ENCODE peak calls at places on chromosomes 5 and 9, in four cellular contexts. One of them, this sample, is unnamed.

GRCh38 chr5:77776606-77777206 is 567 bp upstream of the TBCA start:
- DNase-seq in HepG2: no peak
- DNase-seq in GM12878: no peak
- DNase-seq in K562: no peak
- DNase-seq in this sample: no peak

GRCh38 chr5:78731884-78732283 is 83.3 kb upstream of the LHFPL2 start:
- DNase-seq in HepG2: no peak
- DNase-seq in GM12878: no peak
- DNase-seq in K562: no peak
- DNase-seq in this sample: no peak

GRCh38 chr9:14427419-14427818 is 113.5 kb upstream of the NFIB start:
- DNase-seq in HepG2: no peak
- DNase-seq in GM12878: no peak
- DNase-seq in K562: no peak
- DNase-seq in this sample: no peak

GRCh38 chr9:86407022-86407421 is 52.8 kb upstream of the TUT7 start:
- DNase-seq in HepG2: peak; percentile 54
- DNase-seq in GM12878: no peak
- DNase-seq in K562: no peak
- DNase-seq in this sample: no peak

GRCh38 chr5:112636288-112636731 is 101.4 kb upstream of the APC start:
- DNase-seq in HepG2: no peak
- DNase-seq in GM12878: no peak
- DNase-seq in K562: no peak
- DNase-seq in this sample: no peak

GRCh38 chr9:93043122-93043521 is 15.4 kb upstream of the SUSD3 start:
- DNase-seq in HepG2: no peak
- DNase-seq in GM12878: no peak
- DNase-seq in K562: no peak
- DNase-seq in this sample: no peak

GRCh38 chr5:143243103-143243502 is 160.4 kb downstream of the NR3C1 start:
- DNase-seq in HepG2: no peak
- DNase-seq in GM12878: no peak
- DNase-seq in K562: no peak
- DNase-seq in this sample: no peak

GRCh38 chr5:9197881-9198260 is 348.0 kb downstream of the SEMA5A start:
- DNase-seq in HepG2: no peak
- DNase-seq in GM12878: peak; percentile 34
- DNase-seq in K562: no peak
- DNase-seq in this sample: no peak

GRCh38 chr9:92887880-92888338 is 10.1 kb upstream of the ZNF484 start:
- DNase-seq in HepG2: no peak
- DNase-seq in GM12878: no peak
- DNase-seq in K562: no peak
- DNase-seq in this sample: no peak

GRCh38 chr9:98771209-98771874 is 25.0 kb downstream of the ANKS6 start:
- DNase-seq in HepG2: no peak
- DNase-seq in GM12878: no peak
- DNase-seq in K562: no peak
- DNase-seq in this sample: no peak

GRCh38 chr9:117189121-117189520 is 225.7 kb downstream of the ASTN2 start:
- DNase-seq in HepG2: no peak
- DNase-seq in GM12878: no peak
- DNase-seq in K562: no peak
- DNase-seq in this sample: no peak

GRCh38 chr5:179794575-179794974 is 789 bp downstream of the LTC4S start:
- DNase-seq in HepG2: no peak
- DNase-seq in GM12878: no peak
- DNase-seq in K562: no peak
- DNase-seq in this sample: no peak

GRCh38 chr5:149799119-149799623 is 69.1 kb downstream of the PPARGC1B start:
- DNase-seq in HepG2: peak; percentile 21
- DNase-seq in GM12878: no peak
- DNase-seq in K562: peak; percentile 32
- DNase-seq in this sample: no peak

DNA sequence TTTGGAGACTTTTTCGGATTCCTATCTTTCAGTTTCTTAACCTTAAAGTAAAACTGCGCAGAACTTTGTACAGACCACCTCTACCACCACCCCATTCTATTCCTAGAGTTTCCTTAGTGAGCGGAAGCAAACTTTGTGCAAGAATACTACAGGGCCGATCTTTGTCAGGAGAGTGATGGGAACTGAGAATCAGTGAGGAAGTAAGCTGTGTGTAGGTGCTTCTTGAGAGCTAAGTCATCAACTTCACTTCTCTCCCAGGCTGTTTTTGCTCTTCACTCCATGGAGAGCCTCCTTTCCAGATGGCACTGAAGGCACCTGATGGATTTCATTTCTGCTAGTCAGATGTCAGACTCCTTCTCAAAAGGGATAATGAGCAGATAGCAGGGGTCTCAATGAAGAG is 127.3 kb downstream of the SPATA31D1 start:
- DNase-seq in HepG2: no peak
- DNase-seq in GM12878: no peak
- DNase-seq in K562: no peak
- DNase-seq in this sample: no peak
- TF ChIP-seq CHD2 in HepG2: no peak
- TF ChIP-seq CHD2 in GM12878: no peak
- TF ChIP-seq CHD2 in K562: no peak
- TF ChIP-seq CHD2 in this sample: no peak

GRCh38 chr9:31541626-31542025 is 842.8 kb upstream of the ACO1 start:
- DNase-seq in HepG2: no peak
- DNase-seq in GM12878: no peak
- DNase-seq in K562: no peak
- DNase-seq in this sample: no peak

DNA sequence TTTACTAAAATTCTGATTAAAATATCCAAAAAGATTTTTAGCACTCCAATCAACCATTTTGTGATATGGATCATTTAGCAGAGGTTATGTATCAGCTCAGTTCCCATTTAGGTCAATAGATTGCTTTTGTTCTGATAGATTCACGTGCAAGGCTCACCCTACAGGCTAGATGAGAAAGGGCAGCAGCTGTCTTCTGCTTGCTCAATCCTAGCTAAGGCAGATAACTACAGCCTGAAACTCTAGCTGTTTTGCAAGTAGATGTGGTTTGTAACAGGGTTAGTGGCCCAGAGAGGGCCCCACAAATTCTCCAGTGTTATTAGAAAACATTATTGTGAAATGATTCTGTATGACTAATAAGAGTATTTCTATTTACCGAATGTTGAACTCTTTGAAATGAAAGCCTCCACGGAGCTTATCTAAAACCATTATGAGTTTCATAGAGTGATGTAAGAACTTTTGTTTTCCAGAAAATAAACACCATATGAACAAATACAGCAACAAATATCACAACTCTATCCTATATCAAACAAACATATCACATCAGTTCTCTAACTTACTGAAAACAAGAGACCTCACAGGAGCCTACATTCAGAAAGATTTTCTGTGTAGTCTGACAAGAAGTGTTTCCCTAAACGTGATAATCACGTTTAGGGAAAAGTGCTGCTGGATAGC is 841.9 kb upstream of the ACO1 start:
- DNase-seq in HepG2: peak; percentile 12
- DNase-seq in GM12878: peak; percentile 26
- DNase-seq in K562: no peak
- DNase-seq in this sample: no peak
- TF ChIP-seq SP1 in HepG2: no peak
- TF ChIP-seq SP1 in GM12878: no peak
- TF ChIP-seq SP1 in K562: no peak
- TF ChIP-seq SP1 in this sample: no peak

GRCh38 chr5:171648279-171648774 is 137.3 kb upstream of the SMIM23 start:
- DNase-seq in HepG2: no peak
- DNase-seq in GM12878: no peak
- DNase-seq in K562: no peak
- DNase-seq in this sample: no peak

GRCh38 chr5:171646338-171647042 is 139.1 kb upstream of the SMIM23 start:
- DNase-seq in HepG2: no peak
- DNase-seq in GM12878: no peak
- DNase-seq in K562: no peak
- DNase-seq in this sample: no peak

GRCh38 chr5:171647900-171648253 is 137.7 kb upstream of the SMIM23 start:
- DNase-seq in HepG2: no peak
- DNase-seq in GM12878: no peak
- DNase-seq in K562: no peak
- DNase-seq in this sample: no peak

GRCh38 chr5:171649002-171649401 is 136.6 kb upstream of the SMIM23 start:
- DNase-seq in HepG2: no peak
- DNase-seq in GM12878: no peak
- DNase-seq in K562: no peak
- DNase-seq in this sample: no peak

DNA sequence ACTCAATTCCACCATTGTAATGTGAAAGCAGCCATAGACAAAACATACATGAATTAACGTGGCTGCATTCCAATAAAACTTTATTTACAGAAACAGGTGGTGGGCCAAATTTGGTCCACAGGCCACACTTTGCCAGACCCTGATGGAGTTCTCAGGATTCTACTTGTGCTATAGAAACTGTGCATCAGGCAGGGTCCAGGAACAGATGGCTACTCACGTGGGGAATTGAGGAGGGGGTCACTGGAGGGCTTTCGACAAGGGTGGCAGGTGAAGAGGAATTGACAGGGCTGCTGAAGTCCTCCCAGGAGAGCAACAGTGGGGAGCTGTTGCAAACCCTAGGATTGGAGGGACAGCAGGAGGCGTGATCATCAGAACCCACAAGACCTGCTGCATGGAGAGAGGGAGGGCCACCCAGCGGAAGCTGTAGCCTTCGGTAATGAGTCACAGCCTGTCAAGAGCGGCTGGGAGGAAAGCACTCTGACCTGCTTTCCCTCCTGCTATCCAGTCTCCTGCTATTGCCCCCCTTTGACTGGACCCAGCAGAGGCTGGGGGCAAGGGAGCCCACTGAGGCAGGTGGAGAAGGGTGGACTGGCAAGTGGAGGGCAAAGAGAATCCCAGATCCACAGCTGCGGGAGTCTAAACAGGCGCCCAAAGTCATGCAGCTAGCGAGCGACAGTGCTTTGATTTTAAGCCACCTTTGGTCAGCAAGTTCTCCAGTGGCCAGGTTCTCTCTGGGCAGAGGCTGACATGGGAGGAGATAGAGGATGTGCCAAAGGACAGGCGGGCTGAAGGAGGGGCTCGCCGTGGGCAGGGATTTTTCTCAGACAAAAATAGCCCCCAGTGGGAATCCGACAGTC is 138.3 kb upstream of the SMIM23 start:
- DNase-seq in HepG2: peak; percentile 21
- DNase-seq in GM12878: no peak
- DNase-seq in K562: peak; percentile 22
- DNase-seq in this sample: no peak
- TF ChIP-seq CHD2 in HepG2: no peak
- TF ChIP-seq CHD2 in GM12878: no peak
- TF ChIP-seq CHD2 in K562: no peak
- TF ChIP-seq CHD2 in this sample: no peak

DNA sequence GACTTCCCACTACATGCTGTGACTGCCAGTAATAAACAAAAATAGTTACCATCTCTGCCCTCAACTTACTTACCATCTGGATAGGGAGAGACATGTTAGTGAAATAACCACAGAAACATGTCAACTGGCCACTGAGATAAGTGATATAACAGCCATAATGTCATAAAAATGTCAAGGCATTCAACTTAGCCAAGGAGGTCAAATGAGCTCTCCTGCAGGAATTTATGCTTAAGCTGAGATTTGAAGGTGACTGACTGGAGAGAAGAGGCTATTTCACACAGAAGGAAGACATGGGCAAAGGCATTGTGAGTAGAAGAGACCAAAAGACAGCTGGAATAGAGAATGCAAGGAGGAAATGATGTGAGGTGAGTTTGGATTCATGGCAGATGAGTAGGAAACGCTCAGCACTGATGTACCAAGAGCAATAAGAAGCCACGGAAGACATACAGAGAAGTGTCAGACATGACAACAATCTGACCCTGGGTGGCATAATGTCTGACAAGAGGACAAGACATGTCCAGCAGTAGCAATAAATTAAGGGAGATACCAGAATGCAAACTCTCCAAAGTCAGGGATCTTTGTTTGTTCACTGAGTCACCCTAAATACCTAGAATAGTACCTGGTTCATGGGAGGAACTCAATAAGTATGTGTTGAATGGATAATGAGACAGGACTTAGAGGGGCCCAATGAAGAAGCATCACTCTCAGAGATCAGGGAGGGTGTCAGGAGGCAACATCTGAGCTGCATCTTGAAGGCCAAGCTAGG is 318.8 kb downstream of the ACTL7B start:
- DNase-seq in HepG2: no peak
- DNase-seq in GM12878: no peak
- DNase-seq in K562: no peak
- DNase-seq in this sample: no peak
- TF ChIP-seq SP1 in HepG2: no peak
- TF ChIP-seq SP1 in GM12878: no peak
- TF ChIP-seq SP1 in K562: no peak
- TF ChIP-seq SP1 in this sample: no peak

DNA sequence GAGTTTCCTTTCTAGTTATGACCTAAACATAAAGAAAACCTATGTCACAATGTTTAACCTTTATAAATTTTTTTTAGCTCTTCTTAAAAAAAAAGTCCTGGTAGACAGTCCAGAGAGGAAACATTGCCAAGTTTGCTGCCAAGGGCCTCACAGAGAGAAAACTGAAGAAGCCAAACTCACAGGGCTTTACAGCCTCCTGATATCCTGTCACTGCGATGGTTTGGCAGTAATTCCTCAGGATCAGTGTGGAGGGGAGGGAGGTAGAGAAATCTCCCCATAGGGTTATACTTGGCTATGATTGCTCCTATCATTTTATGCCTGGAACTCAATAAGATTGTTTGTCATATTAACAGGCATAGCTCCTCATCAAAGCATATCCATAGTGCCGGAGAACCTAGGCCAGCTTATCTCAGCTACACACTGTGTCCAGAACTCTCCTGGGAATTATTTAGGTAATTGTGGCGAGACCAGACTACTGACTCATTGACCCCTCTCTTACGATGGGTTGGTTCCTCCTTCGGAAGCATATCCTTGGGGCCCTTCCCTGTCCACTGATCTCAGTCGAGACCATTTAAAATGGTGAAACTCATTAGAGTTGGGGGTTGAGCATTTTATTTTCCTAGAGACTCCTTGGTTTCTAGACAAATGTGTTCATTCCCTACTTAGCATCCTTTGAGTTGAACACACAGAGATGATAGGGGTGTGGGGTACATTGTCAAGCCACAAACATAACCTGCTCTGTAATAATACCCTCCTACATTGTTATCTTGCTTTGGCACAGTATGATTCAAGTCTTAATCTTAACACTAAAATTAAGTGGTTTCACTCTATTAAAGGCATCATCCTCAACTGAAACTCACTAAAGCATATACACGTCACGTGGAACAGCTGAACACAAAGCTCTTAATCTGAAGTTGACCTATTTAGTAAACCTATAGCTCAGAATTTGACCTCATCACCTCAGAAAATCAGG is 53.4 kb upstream of the TMC1 start:
- DNase-seq in HepG2: no peak
- DNase-seq in GM12878: no peak
- DNase-seq in K562: no peak
- DNase-seq in this sample: no peak
- TF ChIP-seq CHD2 in HepG2: no peak
- TF ChIP-seq CHD2 in GM12878: no peak
- TF ChIP-seq CHD2 in K562: no peak
- TF ChIP-seq CHD2 in this sample: no peak